ENCODE peak calls at places on chromosome 17, in four cellular contexts. One of them, this sample, is unnamed.
A peak's percentile ranks its signal among the peaks of the same experiment; 100 is the strongest.

GRCh38 chr17:52147872-52148271 is 10.6 kb downstream of the CA10 start:
- DNase-seq in ovary: no peak
- DNase-seq in GM10248: no peak
- DNase-seq in OCI-LY7: no peak
- DNase-seq in this sample: no peak

GRCh38 chr17:31148205-31148604 is 53.4 kb downstream of the NF1 start:
- DNase-seq in ovary: no peak
- DNase-seq in GM10248: no peak
- DNase-seq in OCI-LY7: no peak
- DNase-seq in this sample: no peak

GRCh38 chr17:41082565-41083136 is 1.3 kb upstream of the KRTAP4-7 start:
- DNase-seq in ovary: no peak
- DNase-seq in GM10248: no peak
- DNase-seq in OCI-LY7: no peak
- DNase-seq in this sample: no peak

GRCh38 chr17:76569607-76570279 is 15.9 kb downstream of the ST6GALNAC2 start:
- DNase-seq in ovary: no peak
- DNase-seq in GM10248: no peak
- DNase-seq in OCI-LY7: no peak
- DNase-seq in this sample: no peak

GRCh38 chr17:64534187-64534586 is 27.4 kb downstream of the CEP95 start:
- DNase-seq in ovary: no peak
- DNase-seq in GM10248: no peak
- DNase-seq in OCI-LY7: peak; percentile 20
- DNase-seq in this sample: no peak

GRCh38 chr17:46053911-46054534 is 55.0 kb downstream of the STH start:
- DNase-seq in ovary: no peak
- DNase-seq in GM10248: no peak
- DNase-seq in OCI-LY7: no peak
- DNase-seq in this sample: no peak

GRCh38 chr17:61587807-61588660 is 3.0 kb downstream of the NACA2 start:
- DNase-seq in ovary: no peak
- DNase-seq in GM10248: no peak
- DNase-seq in OCI-LY7: no peak
- DNase-seq in this sample: no peak

GRCh38 chr17:77403854-77404253 is 263.1 kb downstream of the SEC14L1 start:
- DNase-seq in ovary: no peak
- DNase-seq in GM10248: no peak
- DNase-seq in OCI-LY7: peak; percentile 43
- DNase-seq in this sample: no peak

GRCh38 chr17:6654816-6655731 is 3.5 kb downstream of the C17orf100 start:
- DNase-seq in ovary: no peak
- DNase-seq in GM10248: no peak
- DNase-seq in OCI-LY7: no peak
- DNase-seq in this sample: no peak

GRCh38 chr17:11996722-11997146 is 541 bp downstream of the ZNF18 start:
- DNase-seq in ovary: no peak
- DNase-seq in GM10248: peak; percentile 42
- DNase-seq in OCI-LY7: peak; percentile 63
- DNase-seq in this sample: peak; percentile 75

GRCh38 chr17:61551255-61551742 is 39.7 kb downstream of the NACA2 start:
- DNase-seq in ovary: no peak
- DNase-seq in GM10248: peak; percentile 38
- DNase-seq in OCI-LY7: peak; percentile 58
- DNase-seq in this sample: no peak

GRCh38 chr17:39208893-39209292 is 8.8 kb downstream of the RPL19 start:
- DNase-seq in ovary: no peak
- DNase-seq in GM10248: peak; percentile 66
- DNase-seq in OCI-LY7: peak; percentile 98
- DNase-seq in this sample: peak; percentile 69

GRCh38 chr17:7403043-7403901 is 625 bp downstream of the TMEM256 start:
- DNase-seq in ovary: peak; percentile 69
- DNase-seq in GM10248: no peak
- DNase-seq in OCI-LY7: peak; percentile 16
- DNase-seq in this sample: peak; percentile 55

GRCh38 chr17:80261159-80261894 is 675 bp downstream of the RNF213 start:
- DNase-seq in ovary: peak; percentile 55
- DNase-seq in GM10248: no peak
- DNase-seq in OCI-LY7: peak; percentile 82
- DNase-seq in this sample: peak; percentile 76

GRCh38 chr17:21375757-21376584 is at the start of gene KCNJ12:
- DNase-seq in ovary: no peak
- DNase-seq in GM10248: no peak
- DNase-seq in OCI-LY7: no peak
- DNase-seq in this sample: peak; percentile 11

GRCh38 chr17:40574292-40574691 is 9.0 kb upstream of the CCR7 start:
- DNase-seq in ovary: no peak
- DNase-seq in GM10248: no peak
- DNase-seq in OCI-LY7: no peak
- DNase-seq in this sample: no peak

GRCh38 chr17:59199398-59199797 is 10.4 kb upstream of the SMG8 start:
- DNase-seq in ovary: no peak
- DNase-seq in GM10248: no peak
- DNase-seq in OCI-LY7: no peak
- DNase-seq in this sample: no peak

GRCh38 chr17:72349508-72350472 is 229.0 kb downstream of the SOX9 start:
- DNase-seq in ovary: no peak
- DNase-seq in GM10248: no peak
- DNase-seq in OCI-LY7: no peak
- DNase-seq in this sample: no peak

GRCh38 chr17:20992987-20993862 is 49.6 kb downstream of the USP22 start:
- DNase-seq in ovary: peak; percentile 78
- DNase-seq in GM10248: peak; percentile 87
- DNase-seq in OCI-LY7: peak; percentile 74
- DNase-seq in this sample: peak; percentile 73

GRCh38 chr17:78934681-78935418 is 9.7 kb upstream of the TIMP2 start:
- DNase-seq in ovary: peak; percentile 49
- DNase-seq in GM10248: no peak
- DNase-seq in OCI-LY7: no peak
- DNase-seq in this sample: no peak

GRCh38 chr17:2850991-2851390 is 54.8 kb downstream of the RAP1GAP2 start:
- DNase-seq in ovary: no peak
- DNase-seq in GM10248: no peak
- DNase-seq in OCI-LY7: no peak
- DNase-seq in this sample: no peak

GRCh38 chr17:2851615-2852014 is 55.4 kb downstream of the RAP1GAP2 start:
- DNase-seq in ovary: no peak
- DNase-seq in GM10248: no peak
- DNase-seq in OCI-LY7: no peak
- DNase-seq in this sample: no peak

GRCh38 chr17:2852729-2853110 is 56.5 kb downstream of the RAP1GAP2 start:
- DNase-seq in ovary: no peak
- DNase-seq in GM10248: no peak
- DNase-seq in OCI-LY7: no peak
- DNase-seq in this sample: no peak

GRCh38 chr17:2853111-2853721 is 57.0 kb downstream of the RAP1GAP2 start:
- DNase-seq in ovary: peak; percentile 25
- DNase-seq in GM10248: no peak
- DNase-seq in OCI-LY7: peak; percentile 35
- DNase-seq in this sample: peak; percentile 21

DNA sequence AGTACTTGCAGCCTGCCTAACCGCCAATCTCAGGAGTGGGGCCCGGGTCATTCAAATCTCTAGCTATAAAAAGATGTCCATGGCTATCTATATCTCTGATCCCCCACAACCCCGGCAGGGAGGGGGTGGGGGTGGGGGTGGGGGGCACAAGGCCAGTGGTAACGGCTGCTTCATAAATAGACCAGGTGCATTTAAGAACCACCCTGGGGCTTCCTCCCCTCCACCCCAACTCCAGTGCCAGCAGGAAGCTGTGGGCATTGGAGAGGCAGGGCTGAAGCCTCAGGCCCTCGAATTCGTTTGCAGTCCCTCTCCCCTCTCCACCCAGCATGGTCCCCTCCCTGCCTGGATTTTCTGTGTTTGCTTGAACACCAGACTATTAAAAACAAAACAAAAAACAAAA is 56.0 kb downstream of the RAP1GAP2 start:
- DNase-seq in ovary: no peak
- DNase-seq in GM10248: no peak
- DNase-seq in OCI-LY7: peak; percentile 72
- DNase-seq in this sample: no peak
- TF ChIP-seq CTCF in ovary: no peak
- TF ChIP-seq CTCF in GM10248: no peak
- TF ChIP-seq CTCF in OCI-LY7: no peak
- TF ChIP-seq CTCF in this sample: no peak

GRCh38 chr17:3645310-3645709 is 8.8 kb downstream of the CTNS start:
- DNase-seq in ovary: no peak
- DNase-seq in GM10248: no peak
- DNase-seq in OCI-LY7: peak; percentile 60
- DNase-seq in this sample: no peak

GRCh38 chr17:3647251-3647650 is 10.7 kb downstream of the CTNS start:
- DNase-seq in ovary: no peak
- DNase-seq in GM10248: no peak
- DNase-seq in OCI-LY7: no peak
- DNase-seq in this sample: no peak

GRCh38 chr17:3647769-3648540 is 11.4 kb downstream of the CTNS start:
- DNase-seq in ovary: no peak
- DNase-seq in GM10248: peak; percentile 66
- DNase-seq in OCI-LY7: peak; percentile 78
- DNase-seq in this sample: peak; percentile 74
- TF ChIP-seq CTCF in ovary: no peak
- TF ChIP-seq CTCF in GM10248: peak; percentile 26
- TF ChIP-seq CTCF in OCI-LY7: peak; percentile 76
- TF ChIP-seq CTCF in this sample: peak; percentile 44

GRCh38 chr17:385195-385835 is 32.7 kb upstream of the RPH3AL start:
- DNase-seq in ovary: peak; percentile 71
- DNase-seq in GM10248: no peak
- DNase-seq in OCI-LY7: peak; percentile 20
- DNase-seq in this sample: peak; percentile 12
- TF ChIP-seq CTCF in ovary: no peak
- TF ChIP-seq CTCF in GM10248: no peak
- TF ChIP-seq CTCF in OCI-LY7: no peak
- TF ChIP-seq CTCF in this sample: no peak

GRCh38 chr17:47830991-47831933 is at the start of the genes LRRC46 and MRPL10:
- DNase-seq in ovary: peak; percentile 94
- DNase-seq in GM10248: peak; percentile 99
- DNase-seq in OCI-LY7: peak; percentile 93
- DNase-seq in this sample: peak; percentile 95
- TF ChIP-seq CTCF in ovary: no peak
- TF ChIP-seq CTCF in GM10248: no peak
- TF ChIP-seq CTCF in OCI-LY7: peak; percentile 77
- TF ChIP-seq CTCF in this sample: peak; percentile 51

DNA sequence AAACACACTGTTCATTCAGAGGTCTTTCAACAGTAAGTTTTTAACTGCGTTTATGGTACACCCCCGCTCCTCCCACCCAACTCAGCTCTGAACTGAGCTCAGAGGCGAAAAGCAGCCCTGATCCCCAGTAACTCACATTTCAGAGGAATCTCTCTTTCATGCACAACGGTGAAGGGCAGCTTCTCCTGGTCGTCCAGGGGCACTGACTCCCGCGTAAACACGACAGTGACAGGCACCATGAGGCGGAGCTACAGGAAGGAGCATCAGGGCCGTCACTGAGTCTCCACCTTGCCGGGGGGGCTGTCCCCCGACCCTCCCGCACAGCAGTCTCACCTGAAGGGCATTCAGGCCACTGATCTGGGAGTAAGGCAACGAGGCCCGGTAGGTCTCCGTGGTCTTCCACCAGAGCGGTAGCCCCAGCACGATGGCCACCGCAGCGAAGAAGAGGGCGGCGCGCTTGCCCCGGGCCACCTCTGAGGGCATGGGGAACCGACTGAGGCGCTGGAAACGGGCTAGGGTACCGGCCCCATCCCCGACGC is 539 bp downstream of the PIGS start:
- DNase-seq in ovary: no peak
- DNase-seq in GM10248: peak; percentile 50
- DNase-seq in OCI-LY7: peak; percentile 38
- DNase-seq in this sample: peak; percentile 69
- TF ChIP-seq CTCF in ovary: no peak
- TF ChIP-seq CTCF in GM10248: no peak
- TF ChIP-seq CTCF in OCI-LY7: no peak
- TF ChIP-seq CTCF in this sample: no peak

DNA sequence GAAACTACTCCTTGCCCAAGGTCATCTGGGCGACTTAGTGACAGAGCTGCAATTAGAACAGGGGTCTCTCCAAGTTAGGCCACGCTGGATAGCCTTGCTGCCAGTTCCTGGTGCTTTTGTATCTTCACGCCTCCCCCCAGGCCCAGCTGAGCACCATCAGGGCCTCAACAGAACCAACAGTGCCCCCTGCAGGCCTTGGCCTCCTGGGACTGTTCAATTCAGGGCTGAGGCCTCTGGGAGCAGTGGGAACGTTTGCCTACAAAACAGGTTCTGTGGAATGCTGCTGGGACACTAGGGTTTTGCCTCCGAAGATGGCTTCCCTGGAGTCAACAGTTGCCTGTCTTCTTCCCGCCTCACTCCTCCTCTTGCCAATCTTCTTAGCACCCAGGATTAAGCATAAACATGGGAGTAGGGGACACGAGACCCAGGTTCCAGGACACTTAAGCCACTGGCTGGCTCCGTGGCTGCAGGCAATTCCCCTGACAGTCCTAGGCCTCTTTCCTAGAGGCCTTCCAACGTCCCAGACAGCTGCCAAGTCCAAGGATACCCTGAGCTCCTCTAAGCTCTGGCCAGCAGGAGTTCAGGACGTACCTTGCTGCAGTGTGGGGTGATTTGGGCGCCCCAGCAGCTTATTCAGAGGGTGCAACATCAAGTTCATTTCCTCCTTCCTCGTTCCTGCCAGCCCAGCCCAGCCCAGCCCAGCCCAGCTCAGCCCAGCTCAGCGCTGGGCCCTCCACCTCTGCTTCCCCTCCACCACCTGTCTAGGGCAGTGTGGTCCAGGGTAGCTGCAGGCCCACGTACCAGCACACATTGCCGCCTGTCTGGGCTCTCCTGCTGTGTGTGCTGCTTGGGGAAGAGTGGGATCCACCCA is 246.6 kb upstream of the RPL38 start:
- DNase-seq in ovary: no peak
- DNase-seq in GM10248: peak; percentile 70
- DNase-seq in OCI-LY7: peak; percentile 68
- DNase-seq in this sample: peak; percentile 75
- TF ChIP-seq CTCF in ovary: no peak
- TF ChIP-seq CTCF in GM10248: peak; percentile 49
- TF ChIP-seq CTCF in OCI-LY7: peak; percentile 90
- TF ChIP-seq CTCF in this sample: peak; percentile 50

DNA sequence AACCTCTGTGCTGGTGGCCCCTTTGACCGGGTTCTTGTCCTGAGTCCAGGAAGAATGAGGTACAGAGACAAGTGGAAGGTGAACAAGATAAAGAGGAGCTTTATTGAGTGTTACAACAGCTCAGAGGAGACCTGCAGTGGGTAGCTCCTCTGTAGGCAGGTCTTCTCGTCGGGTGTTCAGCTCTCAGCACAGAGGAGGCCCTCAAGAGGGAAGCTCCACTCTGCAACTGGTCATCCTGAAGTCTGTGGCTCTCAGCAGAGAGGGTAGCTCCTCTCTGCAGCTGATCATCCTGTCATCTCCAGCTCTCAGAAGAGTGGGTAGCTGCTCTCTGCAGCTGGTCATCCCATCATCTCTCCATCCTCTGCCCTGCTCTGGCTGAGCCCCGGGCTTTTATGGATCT is 39.7 kb downstream of the SCPEP1 start:
- DNase-seq in ovary: no peak
- DNase-seq in GM10248: no peak
- DNase-seq in OCI-LY7: no peak
- DNase-seq in this sample: no peak
- TF ChIP-seq CTCF in ovary: no peak
- TF ChIP-seq CTCF in GM10248: no peak
- TF ChIP-seq CTCF in OCI-LY7: no peak
- TF ChIP-seq CTCF in this sample: no peak

This sample was measured in activated CD8-positive, alpha-beta T cell treated with anti-CD3 and anti-CD28 coated beads for 36 hours.